ENCODE peak calls at places on chromosomes 4 and X, in nine cellular contexts. D, O, Y, G, U, F, E, R and T are unnamed samples.

GRCh38 chr4:25110653-25111329 is 49.5 kb downstream of the SEPSECS start:
- DNase-seq in F (no peak), D (no peak), E (no peak), U (no peak), O (no peak), G (no peak), R (no peak), Y (no peak), T (no peak)

GRCh38 chrX:111052478-111052877 is 43.5 kb upstream of the PAK3 start:
- DNase-seq in D (no peak), G (no peak), O (no peak), Y (no peak), U (no peak), E (no peak), F (no peak), R (no peak), T (no peak)

GRCh38 chr4:94849901-94850300 is 92.1 kb downstream of the BMPR1B start:
- DNase-seq in F (no peak), D (no peak), O (no peak), G (no peak), U (no peak), R (no peak), Y (no peak), E (no peak), T (no peak)

GRCh38 chrX:119537487-119537886 is 27.7 kb downstream of the STEEP1 start:
- DNase-seq in D (no peak), U (no peak), F (no peak), E (no peak), O (no peak), R (no peak), Y (no peak), G (no peak), T (no peak)

GRCh38 chr4:161919442-161920220 is 244.2 kb downstream of the FSTL5 start:
- DNase-seq in E (no peak), F (no peak), R (no peak), Y (no peak), O (no peak), G (no peak), D (no peak), U (no peak), T (no peak)

GRCh38 chr4:59818656-59819055 is 1381.5 kb upstream of the ADGRL3 start:
- DNase-seq in E (no peak), G (no peak), U (no peak), Y (peak; percentile 15), F (no peak), D (no peak), O (no peak), R (no peak), T (no peak)

GRCh38 chr4:47945930-47946726 is 31.7 kb upstream of the NFXL1 start:
- DNase-seq in F (no peak), R (no peak), Y (no peak), U (no peak), D (no peak), O (peak; percentile 17), E (no peak), G (no peak), T (no peak)

GRCh38 chr4:1479454-1479853 is 73.2 kb upstream of the NKX1-1 start:
- DNase-seq in Y (no peak), R (no peak), E (no peak), O (no peak), G (no peak), D (no peak), F (no peak), U (no peak), T (peak; percentile 28)

GRCh38 chrX:13386636-13387035 is 66.8 kb upstream of the ATXN3L start:
- DNase-seq in R (no peak), Y (no peak), F (no peak), E (no peak), G (no peak), D (no peak), O (no peak), U (no peak), T (no peak)

GRCh38 chr4:54744487-54744886 is 86.7 kb downstream of the KIT start:
- DNase-seq in O (no peak), R (no peak), U (no peak), E (no peak), D (no peak), F (no peak), G (no peak), Y (no peak), T (no peak)

GRCh38 chr4:113686950-113687718 is 74.4 kb downstream of the CAMK2D start:
- DNase-seq in Y (peak; percentile 39), R (peak; percentile 55), F (no peak), O (no peak), U (no peak), E (no peak), G (no peak), D (no peak), T (no peak)

GRCh38 chr4:182264139-182264752 is 21.0 kb downstream of the TENM3 start:
- DNase-seq in G (no peak), D (no peak), F (no peak), E (no peak), U (no peak), O (no peak), R (no peak), Y (no peak), T (no peak)

GRCh38 chr4:152316969-152317368 is 218.9 kb downstream of the FBXW7 start:
- DNase-seq in G (no peak), E (no peak), R (peak; percentile 71), O (no peak), F (no peak), Y (no peak), D (no peak), U (no peak), T (no peak)

GRCh38 chrX:133171962-133172708 is 46.0 kb downstream of the TFDP3 start:
- DNase-seq in E (no peak), F (no peak), G (no peak), U (no peak), O (no peak), Y (no peak), D (peak; percentile 41), R (no peak), T (no peak)

GRCh38 chr4:102363033-102363432 is 17.8 kb upstream of the SLC39A8 start:
- DNase-seq in E (no peak), F (no peak), R (no peak), D (no peak), O (no peak), Y (no peak), U (no peak), G (no peak), T (no peak)

GRCh38 chr4:40409835-40410234 is 74.7 kb downstream of the CHRNA9 start:
- DNase-seq in F (no peak), E (no peak), G (no peak), Y (no peak), U (no peak), R (peak; percentile 38), D (no peak), O (no peak), T (no peak)

GRCh38 chr4:6605605-6606004 is 30.6 kb downstream of the MAN2B2 start:
- DNase-seq in E (no peak), U (no peak), G (no peak), D (no peak), Y (no peak), F (no peak), O (no peak), R (no peak), T (no peak)
- H3K36me3 ChIP-seq in E (no peaks in the 10 kb centered on the region), U (no peaks in the 10 kb centered on the region), G (peaks cover 25% of the 10 kb centered on the region), D (no peaks in the 10 kb centered on the region), Y (peaks cover 13% of the 10 kb centered on the region), F (peaks cover 79% of the 10 kb centered on the region), O (peaks cover 3% of the 10 kb centered on the region), R (peaks cover 42% of the 10 kb centered on the region), T (peaks cover 95% of the 10 kb centered on the region)

DNA sequence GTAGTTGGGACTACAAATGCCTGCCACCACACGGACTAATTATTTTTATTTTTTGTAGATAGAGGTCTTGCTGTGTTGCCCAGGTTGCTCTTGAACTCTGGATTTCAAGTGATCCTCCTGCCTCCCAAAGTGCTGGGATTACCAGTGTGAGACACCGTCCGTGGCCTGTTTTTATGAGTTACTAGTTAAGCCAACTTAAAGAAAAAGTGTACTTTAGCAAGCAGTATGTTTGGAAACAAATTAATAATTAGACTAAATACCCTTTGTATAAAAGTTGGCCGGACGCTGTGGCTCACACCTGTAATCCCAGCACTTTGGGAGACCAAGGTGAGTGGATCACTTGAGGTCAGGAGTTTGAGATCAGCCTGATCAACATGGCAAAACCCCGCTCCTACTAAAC is 14.2 kb upstream of the PTPN13 start:
- DNase-seq in Y (no peak), O (no peak), E (no peak), F (no peak), D (no peak), G (no peak), R (no peak), U (no peak), T (no peak)
- H3K27me3 ChIP-seq in Y (no peaks in the 10 kb centered on the region), O (no peaks in the 10 kb centered on the region), E (no peaks in the 10 kb centered on the region), F (no peaks in the 10 kb centered on the region), D (no peaks in the 10 kb centered on the region), G (no peaks in the 10 kb centered on the region), R (no peaks in the 10 kb centered on the region), U (no peaks in the 10 kb centered on the region), T (no peaks in the 10 kb centered on the region)

GRCh38 chr4:168925789-168926490 is 84.1 kb downstream of the CBR4 start:
- DNase-seq in E (no peak), Y (no peak), O (no peak), U (no peak), D (no peak), F (no peak), R (no peak), G (no peak), T (no peak)

GRCh38 chr4:168930413-168931196 is 79.5 kb downstream of the CBR4 start:
- DNase-seq in R (no peak), G (no peak), O (no peak), U (no peak), D (no peak), Y (no peak), F (no peak), E (no peak), T (no peak)

GRCh38 chr4:168931215-168931650 is 78.8 kb downstream of the CBR4 start:
- DNase-seq in D (no peak), E (no peak), U (no peak), R (no peak), F (no peak), G (no peak), O (no peak), Y (no peak), T (no peak)

GRCh38 chr4:168928346-168928745 is 81.7 kb downstream of the CBR4 start:
- DNase-seq in F (no peak), O (no peak), R (no peak), Y (no peak), U (no peak), D (no peak), E (no peak), G (no peak), T (no peak)

DNA sequence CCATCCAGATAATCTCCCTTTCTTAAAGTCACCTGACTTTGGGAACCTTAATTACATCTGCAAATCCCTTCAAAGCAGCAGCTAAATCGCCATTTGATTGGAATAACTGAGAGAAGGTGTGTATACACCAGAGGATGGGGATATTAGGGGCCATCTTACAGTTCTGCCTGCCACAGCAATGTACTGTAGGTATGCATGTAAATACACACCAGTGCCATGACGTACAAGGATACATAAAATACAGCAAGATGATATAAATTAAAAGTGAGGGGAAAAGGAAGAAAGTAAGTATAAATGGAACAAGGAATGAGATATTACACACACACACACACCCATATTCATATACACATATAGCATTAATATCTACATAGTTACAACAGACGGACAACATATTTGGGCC is 81.2 kb downstream of the CBR4 start:
- DNase-seq in U (no peak), D (no peak), G (no peak), Y (no peak), O (no peak), E (no peak), F (no peak), R (no peak), T (no peak)
- H3K36me3 ChIP-seq in U (peaks cover 5% of the 10 kb centered on the region), D (peaks cover 55% of the 10 kb centered on the region), G (no peaks in the 10 kb centered on the region), Y (no peaks in the 10 kb centered on the region), O (no peaks in the 10 kb centered on the region), E (peaks cover 8% of the 10 kb centered on the region), F (peaks cover 77% of the 10 kb centered on the region), R (peaks cover 36% of the 10 kb centered on the region), T (peaks cover 44% of the 10 kb centered on the region)

GRCh38 chr4:5863461-5864113 is 29.3 kb downstream of the CRMP1 start:
- DNase-seq in O (no peak), G (no peak), D (no peak), F (no peak), R (peak; percentile 96), U (no peak), E (no peak), Y (no peak), T (no peak)
- H3K27me3 ChIP-seq in O (no peaks in the 10 kb centered on the region), G (peaks cover 4% of the 10 kb centered on the region), D (no peaks in the 10 kb centered on the region), F (peaks cover 19% of the 10 kb centered on the region), R (no peaks in the 10 kb centered on the region), U (no peaks in the 10 kb centered on the region), E (no peaks in the 10 kb centered on the region), Y (no peaks in the 10 kb centered on the region), T (no peaks in the 10 kb centered on the region)